ENCODE peak calls at places on chromosome 14, in nine cellular contexts. V is Calu3; K is LNCaP clone FGC; T is neural progenitor cell; Y is CD4-positive, alpha-beta T cell; X is AG10803; R is HL-60; Q is astrocyte; M is GM23338. A is an unnamed sample.
A peak's percentile ranks its signal among the peaks of the same experiment; 100 is the strongest.

GRCh38 chr14:99081156-99081765 is 190.7 kb downstream of the BCL11B start:
- DNase-seq in V (no peak), K (no peak), T (no peak), Y (no peak), X (no peak), R (no peak), Q (no peak), M (no peak), A (no peak)

GRCh38 chr14:105433161-105433605 is 13.6 kb downstream of the MTA1 start:
- DNase-seq in V (no peak), K (no peak), T (peak; percentile 29), Y (no peak), X (no peak), R (no peak), Q (no peak), M (no peak), A (no peak)

GRCh38 chr14:75399819-75400678 is 27.8 kb upstream of the JDP2 start:
- DNase-seq in V (peak; percentile 88), K (peak; percentile 99), T (no peak), Y (no peak), X (peak; percentile 73), R (peak; percentile 56), Q (no peak), M (no peak), A (peak; percentile 57)

GRCh38 chr14:31307198-31307597 is 99.6 kb upstream of the HECTD1 start:
- DNase-seq in V (no peak), K (no peak), T (no peak), Y (no peak), X (no peak), R (no peak), Q (no peak), M (no peak), A (no peak)

GRCh38 chr14:72060917-72061316 is 128.7 kb downstream of the RGS6 start:
- DNase-seq in V (no peak), K (no peak), T (no peak), Y (no peak), X (no peak), R (no peak), Q (no peak), M (no peak), A (no peak)

GRCh38 chr14:77622562-77622961 is 6.1 kb upstream of the SPTLC2 start:
- DNase-seq in V (peak; percentile 66), K (no peak), T (no peak), Y (no peak), X (no peak), R (no peak), Q (no peak), M (no peak), A (no peak)

GRCh38 chr14:36129181-36129580 is 47.3 kb downstream of the PTCSC3 start:
- DNase-seq in V (no peak), K (no peak), T (peak; percentile 20), Y (no peak), X (no peak), R (no peak), Q (peak; percentile 12), M (peak; percentile 68), A (no peak)

GRCh38 chr14:92615451-92615850 is 101.9 kb downstream of the RIN3 start:
- DNase-seq in V (no peak), K (no peak), T (no peak), Y (peak; percentile 71), X (no peak), R (no peak), Q (no peak), M (no peak), A (no peak)

GRCh38 chr14:32330356-32331226 is 1.5 kb downstream of the AKAP6 start:
- DNase-seq in V (no peak), K (no peak), T (peak; percentile 44), Y (no peak), X (no peak), R (no peak), Q (no peak), M (no peak), A (no peak)

GRCh38 chr14:60790850-60791249 is 56.3 kb downstream of the MNAT1 start:
- DNase-seq in V (no peak), K (peak; percentile 15), T (no peak), Y (no peak), X (no peak), R (no peak), Q (no peak), M (no peak), A (no peak)

GRCh38 chr14:61690982-61691381 is 4.3 kb upstream of the HIF1A start:
- DNase-seq in V (no peak), K (no peak), T (no peak), Y (no peak), X (no peak), R (no peak), Q (no peak), M (no peak), A (no peak)

GRCh38 chr14:63938198-63939005 is 85.6 kb downstream of the SYNE2 start:
- DNase-seq in V (peak; percentile 6), K (no peak), T (no peak), Y (peak; percentile 3), X (no peak), R (no peak), Q (no peak), M (no peak), A (no peak)

GRCh38 chr14:68789002-68789797 is 3.7 kb downstream of the ZFP36L1 start:
- DNase-seq in V (peak; percentile 91), K (no peak), T (peak; percentile 76), Y (peak; percentile 87), X (peak; percentile 79), R (peak; percentile 63), Q (peak; percentile 62), M (peak; percentile 71), A (peak; percentile 75)

GRCh38 chr14:95356245-95356850 is 36.6 kb upstream of the CLMN start:
- DNase-seq in V (no peak), K (no peak), T (no peak), Y (no peak), X (no peak), R (no peak), Q (no peak), M (no peak), A (no peak)

GRCh38 chr14:89078021-89078676 is 253.7 kb downstream of the TTC8 start:
- DNase-seq in V (no peak), K (no peak), T (no peak), Y (no peak), X (no peak), R (no peak), Q (no peak), M (no peak), A (no peak)

GRCh38 chr14:99190696-99191662 is 81.0 kb downstream of the BCL11B start:
- DNase-seq in V (no peak), K (no peak), T (no peak), Y (no peak), X (no peak), R (peak; percentile 22), Q (no peak), M (peak; percentile 35), A (no peak)

DNA sequence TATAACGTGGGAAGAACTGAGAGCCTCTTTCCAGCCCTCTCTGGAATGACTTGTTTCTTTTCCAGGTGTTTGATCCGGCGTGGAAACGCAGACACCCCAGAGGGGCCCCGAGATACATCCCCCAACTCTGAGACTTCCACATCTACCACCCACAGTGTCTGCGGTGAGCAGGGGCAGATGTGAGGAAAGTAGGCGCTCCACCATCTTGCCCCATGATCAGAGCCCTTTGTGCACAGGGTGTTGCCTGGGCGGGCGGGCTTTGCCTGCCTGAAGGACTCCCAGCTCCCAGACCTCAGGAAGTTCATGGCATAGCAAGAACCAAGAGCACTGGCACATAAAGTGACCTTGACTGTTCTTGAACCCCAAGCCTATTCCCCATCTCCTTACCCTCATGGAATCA is 2.8 kb downstream of the CARMIL3 start:
- DNase-seq in V (no peak), K (no peak), T (no peak), Y (no peak), X (no peak), R (no peak), Q (no peak), M (no peak), A (no peak)
- TF ChIP-seq CTCF in V (no peak), K (no peak), T (no peak), Y (no peak), X (no peak), R (no peak), Q (no peak), M (no peak), A (no peak)

DNA sequence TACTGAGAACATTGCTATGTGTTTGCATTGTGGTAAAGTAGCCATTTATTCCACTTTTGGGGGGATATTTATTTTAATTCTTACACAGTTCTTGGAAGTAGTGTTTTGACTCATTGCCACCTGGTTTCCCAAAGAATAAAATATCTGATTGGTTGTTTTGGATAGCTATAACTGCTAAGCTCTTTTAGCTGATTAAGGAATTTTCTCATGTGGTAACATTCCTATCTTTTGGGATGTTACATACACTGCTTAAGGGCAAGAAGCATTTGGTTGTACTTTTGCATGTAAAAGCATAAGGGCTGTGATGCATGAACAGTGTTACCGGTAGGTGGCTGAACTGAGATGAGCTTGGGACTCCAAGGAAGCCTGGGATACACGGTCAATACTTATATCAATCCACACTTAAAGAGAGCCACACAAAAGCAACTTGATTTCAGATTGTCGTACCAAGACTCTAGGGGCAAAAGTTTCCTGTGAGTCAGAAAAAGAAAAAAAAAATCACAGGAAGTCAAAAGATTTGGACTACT is 71.4 kb upstream of the PRKD1 start:
- DNase-seq in V (no peak), K (no peak), T (no peak), Y (no peak), X (no peak), R (no peak), Q (no peak), M (peak; percentile 13), A (peak; percentile 9)
- TF ChIP-seq CTCF in V (no peak), K (peak; percentile 23), T (no peak), Y (no peak), X (no peak), R (no peak), Q (no peak), M (no peak), A (peak; percentile 31)

GRCh38 chr14:101596742-101597141 is 35.4 kb downstream of the DIO3 start:
- DNase-seq in V (no peak), K (no peak), T (no peak), Y (no peak), X (no peak), R (no peak), Q (no peak), M (no peak), A (no peak)
- TF ChIP-seq CTCF in V (no peak), K (no peak), T (no peak), Y (no peak), X (no peak), R (no peak), Q (no peak), M (no peak), A (no peak)

DNA sequence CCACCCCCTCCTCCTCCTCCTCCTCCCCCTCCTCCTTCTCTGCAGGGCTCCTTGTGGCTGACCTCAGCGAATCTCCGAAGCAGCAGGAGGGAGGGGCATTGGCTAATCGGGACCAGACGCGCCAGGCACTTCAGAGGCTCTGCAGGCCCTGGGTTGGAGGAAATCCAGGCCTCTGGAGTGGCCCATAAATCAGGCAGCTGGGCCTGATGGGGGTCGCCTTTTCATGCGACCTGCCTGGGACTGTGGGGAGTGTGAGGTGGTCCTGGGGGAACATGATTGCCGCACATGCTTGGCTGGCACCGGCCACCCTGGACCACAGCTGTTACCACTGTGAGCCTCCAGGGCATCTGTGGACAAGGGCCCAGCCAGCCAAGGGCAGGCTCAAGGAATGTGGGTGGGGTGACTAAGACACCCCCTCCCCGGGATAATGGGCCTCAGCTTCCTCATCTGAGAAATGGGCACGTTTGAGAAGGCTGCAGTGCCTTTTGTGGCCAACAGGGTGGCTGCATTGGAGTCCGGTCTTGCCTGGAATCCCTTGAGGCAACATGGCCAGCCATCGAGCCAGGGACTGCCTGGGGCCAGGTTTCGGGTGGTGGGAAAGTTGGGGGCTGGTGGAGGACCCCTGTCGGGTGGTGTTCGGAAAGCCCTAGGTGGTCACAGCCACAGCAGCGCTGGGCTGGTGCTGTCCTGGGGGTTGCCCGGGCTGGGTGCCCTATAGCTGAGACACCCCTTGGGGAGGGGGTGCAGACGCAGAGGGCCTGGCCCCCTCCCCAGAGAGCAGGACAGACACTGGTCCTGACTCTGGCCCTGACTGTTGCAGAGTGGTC is 12.0 kb downstream of the KIF26A start:
- DNase-seq in V (no peak), K (no peak), T (peak; percentile 89), Y (no peak), X (peak; percentile 65), R (no peak), Q (peak; percentile 16), M (peak; percentile 83), A (no peak)
- TF ChIP-seq CTCF in V (no peak), K (no peak), T (peak; percentile 42), Y (peak; percentile 10), X (peak; percentile 39), R (no peak), Q (no peak), M (peak; percentile 54), A (peak; percentile 23)

A was measured in fibroblast of the aortic adventitia.